ENCODE peak calls at places on chromosomes 6 and 20, in four cellular contexts. U is IMR-90, A is neuronal stem cell, C is H9. X is an unnamed sample.

GRCh38 chr6:10146723-10147451 is 268.0 kb downstream of the TFAP2A start:
- DNase-seq in U (peak; percentile 8), A (peak; percentile 37), C (peak; percentile 53), X (peak; percentile 44)

GRCh38 chr6:132209351-132209750 is 191.9 kb downstream of the MOXD1 start:
- DNase-seq in U (no peak), A (no peak), C (no peak), X (no peak)

GRCh38 chr6:99270852-99271251 is 78.6 kb downstream of the FAXC start:
- DNase-seq in U (no peak), A (no peak), C (no peak), X (no peak)

GRCh38 chr20:52039746-52040145 is 151.8 kb downstream of the ZFP64 start:
- DNase-seq in U (no peak), A (no peak), C (no peak), X (no peak)

GRCh38 chr20:48041078-48041780 is 255.9 kb upstream of the SULF2 start:
- DNase-seq in U (no peak), A (no peak), C (no peak), X (no peak)

GRCh38 chr6:82118150-82118562 is 129.4 kb downstream of the IBTK start:
- DNase-seq in U (no peak), A (no peak), C (no peak), X (no peak)

GRCh38 chr6:56899753-56900152 is 55.2 kb upstream of the BEND6 start:
- DNase-seq in U (no peak), A (no peak), C (no peak), X (no peak)

GRCh38 chr6:32427934-32428474 is 11.7 kb upstream of the HLA-DRA start:
- DNase-seq in U (no peak), A (no peak), C (no peak), X (no peak)

GRCh38 chr6:168648730-168649129 is 207.7 kb downstream of the SMOC2 start:
- DNase-seq in U (no peak), A (no peak), C (no peak), X (no peak)

GRCh38 chr6:34036357-34037069 is 109.4 kb downstream of the GRM4 start:
- DNase-seq in U (no peak), A (no peak), C (no peak), X (no peak)

GRCh38 chr20:8578191-8578690 is 446.2 kb downstream of the PLCB1 start:
- DNase-seq in U (no peak), A (no peak), C (no peak), X (no peak)

GRCh38 chr6:130969807-130970491 is 93.1 kb downstream of the EPB41L2 start:
- DNase-seq in U (peak; percentile 67), A (no peak), C (no peak), X (peak; percentile 41)

GRCh38 chr6:79430913-79431312 is 106.3 kb downstream of the LCA5 start:
- DNase-seq in U (no peak), A (no peak), C (peak; percentile 44), X (no peak)

GRCh38 chr20:52454660-52455059 is 263.1 kb upstream of the ZFP64 start:
- DNase-seq in U (peak; percentile 80), A (no peak), C (no peak), X (peak; percentile 33)

GRCh38 chr6:8462169-8462568 is 26.8 kb upstream of the SLC35B3 start:
- DNase-seq in U (no peak), A (no peak), C (no peak), X (no peak)

GRCh38 chr6:1792989-1793388 is 183.3 kb downstream of the FOXC1 start:
- DNase-seq in U (peak; percentile 10), A (no peak), C (peak; percentile 58), X (peak; percentile 22)

GRCh38 chr6:170151235-170152110 is 139.4 kb downstream of the DLL1 start:
- DNase-seq in U (no peak), A (no peak), C (no peak), X (no peak)

GRCh38 chr20:13238001-13238653 is 17.1 kb downstream of the ISM1 start:
- DNase-seq in U (no peak), A (no peak), C (no peak), X (no peak)

GRCh38 chr20:10671850-10672578 is 1.8 kb downstream of the JAG1 start:
- DNase-seq in U (peak; percentile 46), A (no peak), C (peak; percentile 56), X (peak; percentile 52)
- H2AFZ ChIP-seq in U (peak overlapping the region; percentile 92), A (peak overlapping the region; percentile 98), C (no peak overlapping the region), X (peak overlapping the region; percentile 24)

GRCh38 chr20:31712112-31712553 is 10.5 kb downstream of the BCL2L1 start:
- DNase-seq in U (no peak), A (no peak), C (no peak), X (no peak)

GRCh38 chr20:31712564-31713311 is 9.9 kb downstream of the BCL2L1 start:
- DNase-seq in U (peak; percentile 82), A (peak; percentile 83), C (peak; percentile 83), X (peak; percentile 76)

GRCh38 chr20:31709939-31710338 is 12.7 kb downstream of the BCL2L1 start:
- DNase-seq in U (no peak), A (no peak), C (no peak), X (no peak)

GRCh38 chr20:31710423-31711250 is 12.0 kb downstream of the BCL2L1 start:
- DNase-seq in U (no peak), A (no peak), C (no peak), X (no peak)

GRCh38 chr20:31711416-31712111 is 11.1 kb downstream of the BCL2L1 start:
- DNase-seq in U (no peak), A (no peak), C (no peak), X (no peak)
- H2BK120ac ChIP-seq in U (peak overlapping the region; percentile 100), A (no peak overlapping the region), C (no peak overlapping the region), X (no peak overlapping the region)

GRCh38 chr6:119224095-119224701 is 125.4 kb downstream of the MAN1A1 start:
- DNase-seq in U (no peak), A (no peak), C (no peak), X (no peak)

GRCh38 chr6:119218548-119218947 is 131.0 kb downstream of the MAN1A1 start:
- DNase-seq in U (no peak), A (no peak), C (no peak), X (no peak)

GRCh38 chr6:119215885-119216590 is 133.5 kb downstream of the MAN1A1 start:
- DNase-seq in U (no peak), A (no peak), C (no peak), X (no peak)

GRCh38 chr6:119215309-119215708 is 134.3 kb downstream of the MAN1A1 start:
- DNase-seq in U (peak; percentile 30), A (no peak), C (no peak), X (peak; percentile 36)

DNA sequence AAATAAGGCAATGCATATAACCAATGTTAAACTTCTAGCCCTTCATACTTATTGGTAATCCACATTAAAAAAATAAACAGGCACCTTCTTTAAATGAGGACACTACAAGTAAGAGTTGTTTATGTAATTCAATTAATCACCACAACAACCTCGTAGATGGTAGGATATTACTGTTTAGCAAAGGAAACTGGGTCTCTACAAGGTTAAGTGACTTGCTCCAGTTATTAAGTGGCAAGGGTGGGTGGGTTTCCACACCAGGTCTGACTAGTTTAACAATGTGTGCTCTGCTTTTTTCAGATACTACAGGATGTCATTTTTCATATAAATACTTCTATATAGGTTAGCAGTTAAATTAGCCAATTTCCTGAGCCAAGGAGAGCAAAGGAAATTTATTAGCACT is 129.1 kb downstream of the MAN1A1 start:
- DNase-seq in U (no peak), A (no peak), C (no peak), X (no peak)
- H2BK15ac ChIP-seq in U (no peak overlapping the region), A (no peak overlapping the region), C (no peak overlapping the region), X (no peak overlapping the region)

GRCh38 chr6:162369091-162369490 is 358.5 kb downstream of the PRKN start:
- DNase-seq in U (no peak), A (no peak), C (no peak), X (no peak)

GRCh38 chr6:162358625-162359024 is 368.9 kb downstream of the PRKN start:
- DNase-seq in U (no peak), A (no peak), C (no peak), X (no peak)

GRCh38 chr6:162361168-162361567 is 366.4 kb downstream of the PRKN start:
- DNase-seq in U (no peak), A (no peak), C (no peak), X (no peak)

GRCh38 chr6:162364488-162364887 is 363.1 kb downstream of the PRKN start:
- DNase-seq in U (no peak), A (no peak), C (no peak), X (no peak)

GRCh38 chr6:162363757-162364156 is 363.8 kb downstream of the PRKN start:
- DNase-seq in U (no peak), A (no peak), C (no peak), X (no peak)
- H2AFZ ChIP-seq in U (no peak overlapping the region), A (peak overlapping the region; percentile 36), C (no peak overlapping the region), X (no peak overlapping the region)

GRCh38 chr6:154932562-154933027 is 62.5 kb upstream of the TIAM2 start:
- DNase-seq in U (peak; percentile 78), A (no peak), C (no peak), X (peak; percentile 85)

GRCh38 chr6:154930490-154930889 is 64.6 kb upstream of the TIAM2 start:
- DNase-seq in U (no peak), A (no peak), C (no peak), X (no peak)

GRCh38 chr6:154937306-154938244 is 57.5 kb upstream of the TIAM2 start:
- DNase-seq in U (peak; percentile 77), A (no peak), C (peak; percentile 47), X (peak; percentile 13)

GRCh38 chr6:154931741-154932424 is 63.2 kb upstream of the TIAM2 start:
- DNase-seq in U (peak; percentile 73), A (peak; percentile 50), C (no peak), X (peak; percentile 16)

DNA sequence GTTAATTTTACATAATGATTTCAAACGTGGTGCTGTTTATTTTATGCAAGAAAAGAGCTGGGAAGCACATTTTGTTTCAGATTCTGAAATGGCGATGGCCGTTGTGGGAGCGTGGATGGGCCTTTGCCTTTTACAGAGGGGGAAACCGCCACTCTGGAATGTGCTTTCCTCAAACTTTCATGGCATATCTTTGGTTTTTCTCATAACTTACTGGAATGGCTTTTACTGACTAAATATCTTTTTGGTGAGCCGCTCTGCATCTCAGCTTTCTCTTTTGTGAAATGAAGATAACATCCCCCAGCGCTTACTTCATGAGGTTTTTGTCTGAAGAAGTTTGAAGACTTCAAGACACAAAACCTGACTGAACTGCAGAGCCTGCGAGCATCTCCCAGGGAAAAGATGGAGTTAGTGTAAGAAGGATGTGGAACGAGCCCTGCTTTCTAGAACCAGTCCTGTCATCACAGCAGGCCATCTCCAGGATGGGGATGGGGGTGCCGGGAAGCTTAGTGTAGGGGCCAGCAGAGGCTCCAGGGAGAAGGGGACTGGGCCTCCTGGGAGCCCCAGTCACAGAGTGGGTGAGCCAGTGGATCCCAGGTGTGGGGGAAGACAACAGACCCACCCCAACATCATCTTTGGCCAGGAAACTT is 61.8 kb upstream of the TIAM2 start:
- DNase-seq in U (peak; percentile 32), A (no peak), C (no peak), X (peak; percentile 26)
- H2BK120ac ChIP-seq in U (peak overlapping the region; percentile 1), A (no peak overlapping the region), C (no peak overlapping the region), X (no peak overlapping the region)

GRCh38 chr20:19423892-19424620 is 211.6 kb downstream of the SLC24A3 start:
- DNase-seq in U (no peak), A (no peak), C (no peak), X (no peak)
- H2BK15ac ChIP-seq in U (no peak overlapping the region), A (no peak overlapping the region), C (no peak overlapping the region), X (no peak overlapping the region)

DNA sequence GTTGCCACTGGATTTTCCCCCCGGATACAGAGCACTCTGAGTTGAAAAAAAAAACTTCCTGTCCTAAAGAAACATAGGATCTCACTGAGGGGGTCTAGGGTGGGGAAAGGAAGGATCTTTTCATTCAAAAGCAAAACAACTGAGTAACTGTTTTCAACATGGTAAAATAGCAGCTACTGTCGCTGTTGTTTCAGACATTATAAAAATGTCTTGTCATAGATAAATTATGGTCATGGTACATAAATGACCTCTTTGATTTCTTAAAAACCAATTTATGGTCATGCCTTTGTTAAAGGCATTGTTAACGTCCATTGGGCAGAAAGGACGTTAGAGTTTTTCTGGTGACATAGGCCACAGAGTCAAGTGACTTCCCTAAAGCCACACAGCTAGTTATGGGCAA is 180.4 kb upstream of the DTNBP1 start:
- DNase-seq in U (no peak), A (no peak), C (no peak), X (no peak)
- H2AFZ ChIP-seq in U (no peak overlapping the region), A (no peak overlapping the region), C (no peak overlapping the region), X (no peak overlapping the region)

X was measured in mesenchymal stem cell.